ENCODE peak calls at places on chromosomes 2 and 18, in ten cellular contexts. B is lower lobe of right lung, Q is astrocyte, P is pancreas, Z is GM23338, N is GM23248, T is psoas muscle, S is stomach, X is IMR-90, W is fibroblast of lung. J is an unnamed sample.

GRCh38 chr2:19955544-19956422 is 34.1 kb downstream of the WDR35 start:
- DNase-seq in B (peak; percentile 55), Q (peak; percentile 44), P (peak; percentile 36), Z (peak; percentile 90), N (peak; percentile 90), T (peak; percentile 27), S (peak; percentile 59), X (peak; percentile 77), W (peak; percentile 61), J (peak; percentile 85)

GRCh38 chr2:237627463-237628321 is at the start of gene LRRFIP1:
- DNase-seq in B (no peak), Q (no peak), P (peak; percentile 60), Z (peak; percentile 62), N (peak; percentile 63), T (peak; percentile 56), S (peak; percentile 49), X (no peak), W (peak; percentile 34), J (peak; percentile 79)

GRCh38 chr2:153477096-153477555 is 1.4 kb downstream of the RPRM start:
- DNase-seq in B (no peak), Q (no peak), P (no peak), Z (peak; percentile 39), N (peak; percentile 12), T (peak; percentile 21), S (no peak), X (no peak), W (no peak), J (no peak)

GRCh38 chr2:235940330-235940729 is 227.9 kb downstream of the GBX2 start:
- DNase-seq in B (no peak), Q (peak; percentile 99), P (no peak), Z (no peak), N (peak; percentile 99), T (peak; percentile 49), S (no peak), X (peak; percentile 97), W (peak; percentile 99), J (no peak)

GRCh38 chr2:24421668-24422067 is 61.3 kb upstream of the ITSN2 start:
- DNase-seq in B (peak; percentile 55), Q (peak; percentile 22), P (no peak), Z (peak; percentile 87), N (peak; percentile 57), T (peak; percentile 63), S (peak; percentile 68), X (peak; percentile 24), W (peak; percentile 37), J (peak; percentile 61)

GRCh38 chr2:19671907-19672306 is 229.9 kb downstream of the TTC32 start:
- DNase-seq in B (no peak), Q (no peak), P (no peak), Z (no peak), N (no peak), T (no peak), S (no peak), X (no peak), W (no peak), J (no peak)

GRCh38 chr2:33022989-33023731 is 76.4 kb downstream of the LTBP1 start:
- DNase-seq in B (no peak), Q (peak; percentile 92), P (no peak), Z (no peak), N (peak; percentile 91), T (no peak), S (no peak), X (peak; percentile 95), W (peak; percentile 94), J (peak; percentile 79)

GRCh38 chr18:49041677-49042570 is 91.2 kb upstream of the SMAD7 start:
- DNase-seq in B (no peak), Q (peak; percentile 26), P (no peak), Z (peak; percentile 82), N (peak; percentile 68), T (peak; percentile 52), S (peak; percentile 70), X (peak; percentile 56), W (peak; percentile 47), J (peak; percentile 59)

GRCh38 chr2:164910091-164910899 is 45.0 kb downstream of the SLC38A11 start:
- DNase-seq in B (no peak), Q (peak; percentile 82), P (peak; percentile 37), Z (peak; percentile 17), N (no peak), T (no peak), S (peak; percentile 39), X (peak; percentile 77), W (peak; percentile 82), J (no peak)

DNA sequence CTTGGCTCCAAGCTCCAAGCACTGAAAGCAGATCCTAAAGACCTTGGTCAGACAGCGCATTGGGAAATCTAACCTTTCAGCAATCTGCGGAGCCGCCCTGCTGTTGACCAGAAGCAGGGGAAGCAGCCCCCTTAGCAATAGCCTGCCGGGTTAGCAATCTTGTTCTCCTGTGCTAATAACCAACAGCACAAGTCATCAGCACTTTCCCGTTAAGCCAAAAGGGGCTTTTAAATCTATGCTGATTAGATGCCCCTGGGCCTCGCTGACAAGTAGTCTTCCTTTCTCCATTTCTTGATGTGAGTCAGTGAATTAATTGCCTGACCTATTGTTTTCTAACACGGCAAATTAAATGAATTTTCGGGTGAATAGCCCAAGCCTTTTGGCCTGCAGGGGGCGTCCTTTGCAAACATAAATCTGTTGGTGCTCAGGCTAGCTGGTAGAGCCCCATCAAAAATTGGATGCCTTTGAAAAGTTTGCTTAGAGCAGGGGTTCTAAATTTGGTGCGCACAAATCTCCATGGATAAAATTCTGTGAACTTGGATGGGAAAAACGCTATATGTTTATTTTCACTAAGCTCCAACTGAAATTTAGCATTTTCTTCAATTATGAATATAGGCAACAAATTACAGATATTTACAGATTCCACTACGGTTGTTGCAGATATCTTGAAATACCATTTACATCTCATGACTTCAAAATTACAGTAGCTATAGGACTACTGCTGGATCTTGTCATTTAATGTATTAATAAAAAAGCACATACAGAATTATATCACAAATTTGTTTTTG is 24.7 kb downstream of the MAIP1 start:
- DNase-seq in B (peak; percentile 85), Q (peak; percentile 49), P (peak; percentile 83), Z (peak; percentile 95), N (peak; percentile 90), T (peak; percentile 80), S (peak; percentile 87), X (peak; percentile 77), W (peak; percentile 63), J (peak; percentile 89)
- H3K4me3 ChIP-seq in B (peak overlapping the region; percentile 18), Q (peak overlapping the region; percentile 27), P (no peak overlapping the region), Z (peak overlapping the region; percentile 25), N (peak overlapping the region; percentile 58), T (peak overlapping the region; percentile 22), S (no peak overlapping the region), X (no peak overlapping the region), W (no peak overlapping the region), J (no peak overlapping the region)

GRCh38 chr18:25621144-25621543 is 269.2 kb upstream of the ZNF521 start:
- DNase-seq in B (no peak), Q (peak; percentile 9), P (no peak), Z (no peak), N (no peak), T (no peak), S (no peak), X (peak; percentile 35), W (peak; percentile 9), J (no peak)

DNA sequence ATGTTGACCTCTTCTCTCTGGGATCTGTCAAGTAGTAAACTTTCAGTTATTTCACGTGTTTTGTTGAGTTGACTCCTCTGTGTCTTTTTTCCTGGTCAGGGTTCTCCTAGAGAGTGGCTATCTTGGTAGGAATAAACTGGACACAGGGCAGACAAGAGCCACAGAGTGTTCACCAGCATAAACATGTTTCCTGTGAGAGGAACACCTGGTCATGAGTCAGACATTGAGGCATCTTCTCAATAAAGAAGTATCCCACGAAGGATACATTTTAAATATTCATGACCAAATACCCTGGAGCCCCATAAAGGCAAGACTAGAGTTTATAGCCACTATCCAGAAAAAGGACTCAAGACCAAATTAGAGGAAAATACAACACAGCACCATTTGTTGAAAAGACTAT is 269.7 kb upstream of the ZNF521 start:
- DNase-seq in B (no peak), Q (no peak), P (no peak), Z (no peak), N (no peak), T (no peak), S (no peak), X (no peak), W (no peak), J (no peak)
- H3K4me1 ChIP-seq in B (no peaks in the 10 kb centered on the region), Q (no peaks in the 10 kb centered on the region), P (no peaks in the 10 kb centered on the region), Z (no peaks in the 10 kb centered on the region), N (no peaks in the 10 kb centered on the region), T (no peaks in the 10 kb centered on the region), S (no peaks in the 10 kb centered on the region), X (peaks cover 2% of the 10 kb centered on the region), W (no peaks in the 10 kb centered on the region), J (no peaks in the 10 kb centered on the region)

GRCh38 chr2:72921088-72921851 is 4.0 kb downstream of the EMX1 start:
- DNase-seq in B (no peak), Q (no peak), P (no peak), Z (peak; percentile 21), N (no peak), T (no peak), S (peak; percentile 23), X (no peak), W (no peak), J (no peak)
- H3K4me3 ChIP-seq in B (no peak overlapping the region), Q (peak overlapping the region; percentile 42), P (no peak overlapping the region), Z (peak overlapping the region; percentile 56), N (no peak overlapping the region), T (no peak overlapping the region), S (no peak overlapping the region), X (no peak overlapping the region), W (no peak overlapping the region), J (no peak overlapping the region)

DNA sequence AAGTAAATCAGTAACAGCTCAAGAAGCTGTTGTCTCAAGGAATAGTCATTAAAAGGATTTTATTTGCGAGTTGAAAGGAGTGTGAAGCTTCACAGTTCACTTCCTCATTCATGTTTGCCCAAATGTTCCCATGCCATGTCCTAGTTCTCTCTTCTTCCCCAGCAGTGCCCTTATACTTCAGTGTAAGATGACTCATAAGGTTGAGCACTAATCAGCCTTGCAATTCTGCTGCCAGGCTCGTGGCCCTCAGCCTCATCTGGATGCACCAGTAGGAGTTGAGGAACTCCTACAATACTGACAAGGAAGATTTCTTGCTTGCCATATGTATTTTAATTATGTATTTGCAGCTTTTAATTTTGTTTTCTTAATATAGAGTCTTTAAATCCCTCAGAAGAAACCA is 1980.4 kb downstream of the SUCLG1 start:
- DNase-seq in B (no peak), Q (no peak), P (no peak), Z (no peak), N (no peak), T (no peak), S (no peak), X (no peak), W (no peak), J (no peak)
- H3K4me1 ChIP-seq in B (no peaks in the 10 kb centered on the region), Q (no peaks in the 10 kb centered on the region), P (no peaks in the 10 kb centered on the region), Z (no peaks in the 10 kb centered on the region), N (no peaks in the 10 kb centered on the region), T (no peaks in the 10 kb centered on the region), S (no peaks in the 10 kb centered on the region), X (no peaks in the 10 kb centered on the region), W (no peaks in the 10 kb centered on the region), J (no peaks in the 10 kb centered on the region)

DNA sequence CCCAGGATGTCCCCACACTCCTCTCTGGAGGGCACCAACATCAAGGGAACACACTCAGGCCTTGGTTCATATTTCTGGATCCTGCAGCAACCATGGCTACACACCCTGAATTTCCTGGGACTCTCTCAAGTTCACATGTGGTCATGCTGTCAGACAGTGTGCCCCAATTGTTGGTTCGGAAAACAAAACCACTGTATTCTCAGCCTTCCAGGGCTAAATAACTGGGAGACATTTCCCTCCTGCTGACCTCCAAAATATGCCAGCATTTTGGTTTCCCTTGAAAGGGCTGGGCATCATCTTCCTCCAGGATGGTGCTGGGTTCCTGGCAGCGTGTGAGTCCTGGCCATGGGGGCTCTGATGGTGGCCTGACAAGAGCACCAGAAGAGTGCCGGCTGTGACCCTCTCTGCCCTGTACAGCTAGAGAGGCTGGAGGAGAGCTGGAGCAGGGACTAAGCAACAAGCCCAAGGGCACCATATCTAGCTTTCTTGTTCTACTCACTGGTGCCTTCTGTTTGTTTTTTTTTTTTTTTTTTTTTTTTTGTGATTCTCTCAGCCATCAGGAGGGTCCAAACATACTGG is 37.5 kb upstream of the WIPF1 start:
- DNase-seq in B (no peak), Q (no peak), P (no peak), Z (no peak), N (peak; percentile 26), T (no peak), S (no peak), X (no peak), W (no peak), J (no peak)
- H3K4me3 ChIP-seq in B (peak overlapping the region; percentile 46), Q (no peak overlapping the region), P (no peak overlapping the region), Z (no peak overlapping the region), N (no peak overlapping the region), T (peak overlapping the region; percentile 42), S (no peak overlapping the region), X (no peak overlapping the region), W (no peak overlapping the region), J (no peak overlapping the region)